ENCODE peak calls at places on chromosomes 16 and 17, in five cellular contexts. One of them, this sample, is unnamed.

GRCh38 chr17:80790021-80790765 is 201.4 kb upstream of the CHMP6 start:
- DNase-seq in ovary: no peak
- DNase-seq in stimulated activated naive B cell treated with anti-CD40 and anti-IgM and Interleukin-4, amounts not matched to agents 10 μg/mL and 1 μg/mL and 100 μg/mL, for 72 hours: no peak
- DNase-seq in stimulated activated CD4-positive, alpha-beta T cell treated with anti-CD3 and anti-CD28 coated beads, Interleukin-1b, Interleukin-23, amount 100 ng/mL, for 24 hours: no peak
- DNase-seq in breast epithelium: no peak
- DNase-seq in this sample: no peak

GRCh38 chr17:17749025-17749772 is 67.9 kb downstream of the RAI1 start:
- DNase-seq in ovary: no peak
- DNase-seq in breast epithelium: no peak
- DNase-seq in stimulated activated naive B cell treated with anti-CD40 and anti-IgM and Interleukin-4, amounts not matched to agents 10 μg/mL and 1 μg/mL and 100 μg/mL, for 72 hours: peak
- DNase-seq in stimulated activated CD4-positive, alpha-beta T cell treated with anti-CD3 and anti-CD28 coated beads, Interleukin-1b, Interleukin-23, amount 100 ng/mL, for 24 hours: no peak
- DNase-seq in this sample: no peak

GRCh38 chr16:82011199-82011641 is at the start of gene SDR42E1:
- DNase-seq in stimulated activated naive B cell treated with anti-CD40 and anti-IgM and Interleukin-4, amounts not matched to agents 10 μg/mL and 1 μg/mL and 100 μg/mL, for 72 hours: peak
- DNase-seq in stimulated activated CD4-positive, alpha-beta T cell treated with anti-CD3 and anti-CD28 coated beads, Interleukin-1b, Interleukin-23, amount 100 ng/mL, for 24 hours: peak
- DNase-seq in breast epithelium: peak
- DNase-seq in ovary: no peak
- DNase-seq in this sample: no peak

GRCh38 chr16:87437327-87437726 is 45.2 kb downstream of the MAP1LC3B start:
- DNase-seq in ovary: no peak
- DNase-seq in stimulated activated CD4-positive, alpha-beta T cell treated with anti-CD3 and anti-CD28 coated beads, Interleukin-1b, Interleukin-23, amount 100 ng/mL, for 24 hours: no peak
- DNase-seq in breast epithelium: no peak
- DNase-seq in stimulated activated naive B cell treated with anti-CD40 and anti-IgM and Interleukin-4, amounts not matched to agents 10 μg/mL and 1 μg/mL and 100 μg/mL, for 72 hours: no peak
- DNase-seq in this sample: no peak

GRCh38 chr16:85437161-85438052 is 175.7 kb upstream of the GSE1 start:
- DNase-seq in stimulated activated naive B cell treated with anti-CD40 and anti-IgM and Interleukin-4, amounts not matched to agents 10 μg/mL and 1 μg/mL and 100 μg/mL, for 72 hours: no peak
- DNase-seq in stimulated activated CD4-positive, alpha-beta T cell treated with anti-CD3 and anti-CD28 coated beads, Interleukin-1b, Interleukin-23, amount 100 ng/mL, for 24 hours: no peak
- DNase-seq in breast epithelium: peak
- DNase-seq in ovary: peak
- DNase-seq in this sample: no peak

GRCh38 chr17:64355536-64356303 is 34.9 kb downstream of the PECAM1 start:
- DNase-seq in breast epithelium: no peak
- DNase-seq in ovary: no peak
- DNase-seq in stimulated activated naive B cell treated with anti-CD40 and anti-IgM and Interleukin-4, amounts not matched to agents 10 μg/mL and 1 μg/mL and 100 μg/mL, for 72 hours: no peak
- DNase-seq in stimulated activated CD4-positive, alpha-beta T cell treated with anti-CD3 and anti-CD28 coated beads, Interleukin-1b, Interleukin-23, amount 100 ng/mL, for 24 hours: no peak
- DNase-seq in this sample: no peak

GRCh38 chr16:57759541-57760356 is 24.2 kb downstream of the KATNB1 start:
- DNase-seq in stimulated activated naive B cell treated with anti-CD40 and anti-IgM and Interleukin-4, amounts not matched to agents 10 μg/mL and 1 μg/mL and 100 μg/mL, for 72 hours: no peak
- DNase-seq in breast epithelium: peak
- DNase-seq in stimulated activated CD4-positive, alpha-beta T cell treated with anti-CD3 and anti-CD28 coated beads, Interleukin-1b, Interleukin-23, amount 100 ng/mL, for 24 hours: no peak
- DNase-seq in ovary: no peak
- DNase-seq in this sample: no peak

GRCh38 chr17:74325743-74326379 is at the start of gene KIF19:
- DNase-seq in breast epithelium: no peak
- DNase-seq in stimulated activated naive B cell treated with anti-CD40 and anti-IgM and Interleukin-4, amounts not matched to agents 10 μg/mL and 1 μg/mL and 100 μg/mL, for 72 hours: peak
- DNase-seq in stimulated activated CD4-positive, alpha-beta T cell treated with anti-CD3 and anti-CD28 coated beads, Interleukin-1b, Interleukin-23, amount 100 ng/mL, for 24 hours: peak
- DNase-seq in ovary: no peak
- DNase-seq in this sample: no peak

GRCh38 chr17:40548491-40548981 is 16.7 kb downstream of the CCR7 start:
- DNase-seq in stimulated activated naive B cell treated with anti-CD40 and anti-IgM and Interleukin-4, amounts not matched to agents 10 μg/mL and 1 μg/mL and 100 μg/mL, for 72 hours: no peak
- DNase-seq in stimulated activated CD4-positive, alpha-beta T cell treated with anti-CD3 and anti-CD28 coated beads, Interleukin-1b, Interleukin-23, amount 100 ng/mL, for 24 hours: no peak
- DNase-seq in breast epithelium: peak
- DNase-seq in ovary: no peak
- DNase-seq in this sample: no peak

GRCh38 chr16:66885491-66885890 is 5.2 kb downstream of the PDP2 start:
- DNase-seq in stimulated activated CD4-positive, alpha-beta T cell treated with anti-CD3 and anti-CD28 coated beads, Interleukin-1b, Interleukin-23, amount 100 ng/mL, for 24 hours: no peak
- DNase-seq in breast epithelium: no peak
- DNase-seq in stimulated activated naive B cell treated with anti-CD40 and anti-IgM and Interleukin-4, amounts not matched to agents 10 μg/mL and 1 μg/mL and 100 μg/mL, for 72 hours: no peak
- DNase-seq in ovary: no peak
- DNase-seq in this sample: no peak

GRCh38 chr17:29709861-29710849 is 87.4 kb upstream of the CORO6 start:
- DNase-seq in ovary: no peak
- DNase-seq in stimulated activated CD4-positive, alpha-beta T cell treated with anti-CD3 and anti-CD28 coated beads, Interleukin-1b, Interleukin-23, amount 100 ng/mL, for 24 hours: no peak
- DNase-seq in stimulated activated naive B cell treated with anti-CD40 and anti-IgM and Interleukin-4, amounts not matched to agents 10 μg/mL and 1 μg/mL and 100 μg/mL, for 72 hours: no peak
- DNase-seq in breast epithelium: no peak
- DNase-seq in this sample: no peak

GRCh38 chr16:13099822-13100221 is 198.4 kb downstream of the SHISA9 start:
- DNase-seq in stimulated activated CD4-positive, alpha-beta T cell treated with anti-CD3 and anti-CD28 coated beads, Interleukin-1b, Interleukin-23, amount 100 ng/mL, for 24 hours: no peak
- DNase-seq in ovary: no peak
- DNase-seq in stimulated activated naive B cell treated with anti-CD40 and anti-IgM and Interleukin-4, amounts not matched to agents 10 μg/mL and 1 μg/mL and 100 μg/mL, for 72 hours: no peak
- DNase-seq in breast epithelium: no peak
- DNase-seq in this sample: no peak

GRCh38 chr16:67672739-67673662 is 6.4 kb downstream of the C16orf86 start:
- DNase-seq in stimulated activated CD4-positive, alpha-beta T cell treated with anti-CD3 and anti-CD28 coated beads, Interleukin-1b, Interleukin-23, amount 100 ng/mL, for 24 hours: no peak
- DNase-seq in stimulated activated naive B cell treated with anti-CD40 and anti-IgM and Interleukin-4, amounts not matched to agents 10 μg/mL and 1 μg/mL and 100 μg/mL, for 72 hours: no peak
- DNase-seq in ovary: peak
- DNase-seq in breast epithelium: peak
- DNase-seq in this sample: no peak

GRCh38 chr16:55499951-55500350 is 8.9 kb upstream of the LPCAT2 start:
- DNase-seq in stimulated activated naive B cell treated with anti-CD40 and anti-IgM and Interleukin-4, amounts not matched to agents 10 μg/mL and 1 μg/mL and 100 μg/mL, for 72 hours: no peak
- DNase-seq in ovary: no peak
- DNase-seq in stimulated activated CD4-positive, alpha-beta T cell treated with anti-CD3 and anti-CD28 coated beads, Interleukin-1b, Interleukin-23, amount 100 ng/mL, for 24 hours: no peak
- DNase-seq in breast epithelium: peak
- DNase-seq in this sample: no peak

GRCh38 chr17:72219136-72219823 is 98.5 kb downstream of the SOX9 start:
- DNase-seq in breast epithelium: no peak
- DNase-seq in ovary: no peak
- DNase-seq in stimulated activated CD4-positive, alpha-beta T cell treated with anti-CD3 and anti-CD28 coated beads, Interleukin-1b, Interleukin-23, amount 100 ng/mL, for 24 hours: no peak
- DNase-seq in stimulated activated naive B cell treated with anti-CD40 and anti-IgM and Interleukin-4, amounts not matched to agents 10 μg/mL and 1 μg/mL and 100 μg/mL, for 72 hours: no peak
- DNase-seq in this sample: no peak

GRCh38 chr17:51373489-51374194 is 113.3 kb downstream of the UTP18 start:
- DNase-seq in stimulated activated CD4-positive, alpha-beta T cell treated with anti-CD3 and anti-CD28 coated beads, Interleukin-1b, Interleukin-23, amount 100 ng/mL, for 24 hours: no peak
- DNase-seq in ovary: no peak
- DNase-seq in stimulated activated naive B cell treated with anti-CD40 and anti-IgM and Interleukin-4, amounts not matched to agents 10 μg/mL and 1 μg/mL and 100 μg/mL, for 72 hours: no peak
- DNase-seq in breast epithelium: no peak
- DNase-seq in this sample: no peak

GRCh38 chr17:42891539-42892152 is 9.0 kb upstream of the G6PC1 start:
- DNase-seq in stimulated activated CD4-positive, alpha-beta T cell treated with anti-CD3 and anti-CD28 coated beads, Interleukin-1b, Interleukin-23, amount 100 ng/mL, for 24 hours: no peak
- DNase-seq in stimulated activated naive B cell treated with anti-CD40 and anti-IgM and Interleukin-4, amounts not matched to agents 10 μg/mL and 1 μg/mL and 100 μg/mL, for 72 hours: no peak
- DNase-seq in breast epithelium: no peak
- DNase-seq in ovary: peak
- DNase-seq in this sample: no peak

GRCh38 chr17:34386925-34387550 is 24.0 kb upstream of the CCL1 start:
- DNase-seq in ovary: no peak
- DNase-seq in stimulated activated CD4-positive, alpha-beta T cell treated with anti-CD3 and anti-CD28 coated beads, Interleukin-1b, Interleukin-23, amount 100 ng/mL, for 24 hours: no peak
- DNase-seq in breast epithelium: no peak
- DNase-seq in stimulated activated naive B cell treated with anti-CD40 and anti-IgM and Interleukin-4, amounts not matched to agents 10 μg/mL and 1 μg/mL and 100 μg/mL, for 72 hours: no peak
- DNase-seq in this sample: no peak

GRCh38 chr17:72173475-72174116 is 52.8 kb downstream of the SOX9 start:
- DNase-seq in breast epithelium: no peak
- DNase-seq in stimulated activated naive B cell treated with anti-CD40 and anti-IgM and Interleukin-4, amounts not matched to agents 10 μg/mL and 1 μg/mL and 100 μg/mL, for 72 hours: no peak
- DNase-seq in ovary: no peak
- DNase-seq in stimulated activated CD4-positive, alpha-beta T cell treated with anti-CD3 and anti-CD28 coated beads, Interleukin-1b, Interleukin-23, amount 100 ng/mL, for 24 hours: no peak
- DNase-seq in this sample: no peak

GRCh38 chr16:81571175-81571574 is 126.6 kb downstream of the CMIP start:
- DNase-seq in stimulated activated naive B cell treated with anti-CD40 and anti-IgM and Interleukin-4, amounts not matched to agents 10 μg/mL and 1 μg/mL and 100 μg/mL, for 72 hours: no peak
- DNase-seq in breast epithelium: no peak
- DNase-seq in stimulated activated CD4-positive, alpha-beta T cell treated with anti-CD3 and anti-CD28 coated beads, Interleukin-1b, Interleukin-23, amount 100 ng/mL, for 24 hours: no peak
- DNase-seq in ovary: no peak
- DNase-seq in this sample: no peak

GRCh38 chr17:59106463-59107305 is at the start of gene TRIM37:
- DNase-seq in ovary: peak
- DNase-seq in stimulated activated naive B cell treated with anti-CD40 and anti-IgM and Interleukin-4, amounts not matched to agents 10 μg/mL and 1 μg/mL and 100 μg/mL, for 72 hours: peak
- DNase-seq in stimulated activated CD4-positive, alpha-beta T cell treated with anti-CD3 and anti-CD28 coated beads, Interleukin-1b, Interleukin-23, amount 100 ng/mL, for 24 hours: peak
- DNase-seq in breast epithelium: peak
- DNase-seq in this sample: peak

GRCh38 chr16:24499193-24499814 is 40.1 kb upstream of the RBBP6 start:
- DNase-seq in breast epithelium: no peak
- DNase-seq in stimulated activated CD4-positive, alpha-beta T cell treated with anti-CD3 and anti-CD28 coated beads, Interleukin-1b, Interleukin-23, amount 100 ng/mL, for 24 hours: no peak
- DNase-seq in stimulated activated naive B cell treated with anti-CD40 and anti-IgM and Interleukin-4, amounts not matched to agents 10 μg/mL and 1 μg/mL and 100 μg/mL, for 72 hours: no peak
- DNase-seq in ovary: no peak
- DNase-seq in this sample: no peak

GRCh38 chr16:8848939-8849391 is 19.8 kb downstream of the CARHSP1 start:
- DNase-seq in stimulated activated naive B cell treated with anti-CD40 and anti-IgM and Interleukin-4, amounts not matched to agents 10 μg/mL and 1 μg/mL and 100 μg/mL, for 72 hours: no peak
- DNase-seq in stimulated activated CD4-positive, alpha-beta T cell treated with anti-CD3 and anti-CD28 coated beads, Interleukin-1b, Interleukin-23, amount 100 ng/mL, for 24 hours: no peak
- DNase-seq in ovary: no peak
- DNase-seq in breast epithelium: no peak
- DNase-seq in this sample: no peak

GRCh38 chr17:62941358-62941991 is 24.6 kb upstream of the TANC2 start:
- DNase-seq in breast epithelium: no peak
- DNase-seq in ovary: no peak
- DNase-seq in stimulated activated CD4-positive, alpha-beta T cell treated with anti-CD3 and anti-CD28 coated beads, Interleukin-1b, Interleukin-23, amount 100 ng/mL, for 24 hours: no peak
- DNase-seq in stimulated activated naive B cell treated with anti-CD40 and anti-IgM and Interleukin-4, amounts not matched to agents 10 μg/mL and 1 μg/mL and 100 μg/mL, for 72 hours: no peak
- DNase-seq in this sample: no peak

GRCh38 chr17:83195330-83196087 is 116.1 kb downstream of the METRNL start:
- DNase-seq in ovary: peak
- DNase-seq in breast epithelium: peak
- DNase-seq in stimulated activated naive B cell treated with anti-CD40 and anti-IgM and Interleukin-4, amounts not matched to agents 10 μg/mL and 1 μg/mL and 100 μg/mL, for 72 hours: no peak
- DNase-seq in stimulated activated CD4-positive, alpha-beta T cell treated with anti-CD3 and anti-CD28 coated beads, Interleukin-1b, Interleukin-23, amount 100 ng/mL, for 24 hours: no peak
- DNase-seq in this sample: no peak

GRCh38 chr17:32627233-32628008 is 140.6 kb downstream of the CDK5R1 start:
- DNase-seq in breast epithelium: no peak
- DNase-seq in stimulated activated CD4-positive, alpha-beta T cell treated with anti-CD3 and anti-CD28 coated beads, Interleukin-1b, Interleukin-23, amount 100 ng/mL, for 24 hours: no peak
- DNase-seq in ovary: peak
- DNase-seq in stimulated activated naive B cell treated with anti-CD40 and anti-IgM and Interleukin-4, amounts not matched to agents 10 μg/mL and 1 μg/mL and 100 μg/mL, for 72 hours: no peak
- DNase-seq in this sample: peak